ENCODE peak calls at places on chromosome 19, in four cellular contexts. One of them, this sample, is unnamed.

GRCh38 chr19:18349524-18350128 is 9.2 kb downstream of the PGPEP1 start:
- DNase-seq in thoracic aorta: no peak
- DNase-seq in body of pancreas: peak; percentile 67
- DNase-seq in psoas muscle: peak; percentile 60
- DNase-seq in this sample: peak; percentile 67

GRCh38 chr19:35549174-35549788 is 3.9 kb downstream of the TMEM147 start:
- DNase-seq in body of pancreas: peak; percentile 78
- DNase-seq in psoas muscle: no peak
- DNase-seq in thoracic aorta: no peak
- DNase-seq in this sample: peak; percentile 39

GRCh38 chr19:17306285-17306714 is 628 bp downstream of the MRPL34 start:
- DNase-seq in thoracic aorta: no peak
- DNase-seq in psoas muscle: no peak
- DNase-seq in body of pancreas: no peak
- DNase-seq in this sample: no peak

GRCh38 chr19:47448360-47448727 is 23.3 kb downstream of the SLC8A2 start:
- DNase-seq in thoracic aorta: no peak
- DNase-seq in psoas muscle: no peak
- DNase-seq in body of pancreas: no peak
- DNase-seq in this sample: no peak

GRCh38 chr19:55253264-55253663 is 5.6 kb downstream of the PPP6R1 start:
- DNase-seq in body of pancreas: no peak
- DNase-seq in thoracic aorta: no peak
- DNase-seq in psoas muscle: no peak
- DNase-seq in this sample: no peak

GRCh38 chr19:17332677-17333581 is 1.7 kb downstream of the ANO8 start:
- DNase-seq in psoas muscle: no peak
- DNase-seq in thoracic aorta: no peak
- DNase-seq in body of pancreas: peak; percentile 27
- DNase-seq in this sample: peak; percentile 85

GRCh38 chr19:22263121-22263520 is 23.1 kb upstream of the ZNF729 start:
- DNase-seq in thoracic aorta: no peak
- DNase-seq in psoas muscle: no peak
- DNase-seq in body of pancreas: no peak
- DNase-seq in this sample: no peak

GRCh38 chr19:18415177-18415867 is 3.9 kb upstream of the SSBP4 start:
- DNase-seq in psoas muscle: peak; percentile 78
- DNase-seq in body of pancreas: no peak
- DNase-seq in thoracic aorta: no peak
- DNase-seq in this sample: peak; percentile 83

GRCh38 chr19:16369664-16370576 is 45.3 kb downstream of the KLF2 start:
- DNase-seq in psoas muscle: no peak
- DNase-seq in body of pancreas: no peak
- DNase-seq in thoracic aorta: no peak
- DNase-seq in this sample: no peak

GRCh38 chr19:45200614-45201013 is 22.0 kb downstream of the BLOC1S3 start:
- DNase-seq in thoracic aorta: no peak
- DNase-seq in body of pancreas: peak; percentile 31
- DNase-seq in psoas muscle: no peak
- DNase-seq in this sample: peak; percentile 73

GRCh38 chr19:55488986-55489710 is 912 bp downstream of the SSC5D start:
- DNase-seq in psoas muscle: no peak
- DNase-seq in thoracic aorta: no peak
- DNase-seq in body of pancreas: no peak
- DNase-seq in this sample: no peak

GRCh38 chr19:39407644-39408391 is 1.2 kb downstream of the ZFP36 start:
- DNase-seq in body of pancreas: peak; percentile 73
- DNase-seq in thoracic aorta: no peak
- DNase-seq in psoas muscle: peak; percentile 51
- DNase-seq in this sample: no peak

GRCh38 chr19:34173145-34173956 is 1.0 kb downstream of the LSM14A start:
- DNase-seq in body of pancreas: peak; percentile 44
- DNase-seq in thoracic aorta: no peak
- DNase-seq in psoas muscle: peak; percentile 34
- DNase-seq in this sample: peak; percentile 51

GRCh38 chr19:6475321-6476108 is 6.1 kb downstream of the DENND1C start:
- DNase-seq in psoas muscle: peak; percentile 24
- DNase-seq in body of pancreas: peak; percentile 34
- DNase-seq in thoracic aorta: no peak
- DNase-seq in this sample: no peak

DNA sequence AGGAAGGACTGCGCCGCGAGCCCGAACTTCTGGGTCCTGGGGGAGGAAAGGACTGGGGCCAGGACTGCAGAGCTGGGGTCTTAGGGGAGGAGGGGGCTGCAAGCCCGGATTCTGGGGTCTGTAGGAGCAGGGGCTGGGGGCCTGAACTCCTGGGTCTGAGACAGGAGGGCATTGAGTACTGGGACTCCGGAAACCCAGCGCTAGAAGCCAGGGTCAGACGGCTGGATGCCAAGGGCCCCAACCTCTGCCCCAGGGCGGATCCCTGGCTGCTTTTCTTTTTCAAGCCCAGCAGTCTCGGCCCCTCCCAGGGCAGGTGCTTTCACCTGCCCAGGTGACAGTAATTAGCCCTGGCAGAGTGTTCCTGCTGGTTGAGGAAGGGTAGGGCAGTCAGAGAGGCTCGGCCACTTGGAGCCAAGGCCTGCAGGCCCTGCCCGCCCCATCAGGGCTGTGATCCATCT is 2.3 kb downstream of the MYH14 start:
- DNase-seq in body of pancreas: peak; percentile 77
- DNase-seq in thoracic aorta: no peak
- DNase-seq in psoas muscle: no peak
- DNase-seq in this sample: no peak
- TF ChIP-seq CTCF in body of pancreas: no peak
- TF ChIP-seq CTCF in thoracic aorta: no peak
- TF ChIP-seq CTCF in psoas muscle: no peak
- TF ChIP-seq CTCF in this sample: no peak

GRCh38 chr19:7730286-7731217 is 1.4 kb downstream of the CLEC4G start:
- DNase-seq in psoas muscle: no peak
- DNase-seq in body of pancreas: no peak
- DNase-seq in thoracic aorta: no peak
- DNase-seq in this sample: no peak
- H3K27me3 ChIP-seq in psoas muscle: peaks cover 19% of the 10 kb centered on the region
- H3K27me3 ChIP-seq in body of pancreas: peaks cover 11% of the 10 kb centered on the region
- H3K27me3 ChIP-seq in thoracic aorta: no peaks in the 10 kb centered on the region
- H3K27me3 ChIP-seq in this sample: no peaks in the 10 kb centered on the region

GRCh38 chr19:58217607-58218391 is 10.9 kb upstream of the ZNF544 start:
- DNase-seq in psoas muscle: no peak
- DNase-seq in thoracic aorta: no peak
- DNase-seq in body of pancreas: no peak
- DNase-seq in this sample: no peak

GRCh38 chr19:58217069-58217481 is 11.6 kb upstream of the ZNF544 start:
- DNase-seq in thoracic aorta: no peak
- DNase-seq in psoas muscle: no peak
- DNase-seq in body of pancreas: no peak
- DNase-seq in this sample: peak; percentile 87

GRCh38 chr19:58213075-58213369 is 15.7 kb upstream of the ZNF544 start:
- DNase-seq in body of pancreas: no peak
- DNase-seq in psoas muscle: no peak
- DNase-seq in thoracic aorta: no peak
- DNase-seq in this sample: no peak

GRCh38 chr19:58218899-58219298 is 9.8 kb upstream of the ZNF544 start:
- DNase-seq in thoracic aorta: no peak
- DNase-seq in body of pancreas: no peak
- DNase-seq in psoas muscle: no peak
- DNase-seq in this sample: peak; percentile 42
- TF ChIP-seq CTCF in thoracic aorta: no peak
- TF ChIP-seq CTCF in body of pancreas: no peak
- TF ChIP-seq CTCF in psoas muscle: no peak
- TF ChIP-seq CTCF in this sample: no peak

GRCh38 chr19:7788933-7789323 is 25.9 kb downstream of the CLEC4M start:
- DNase-seq in body of pancreas: no peak
- DNase-seq in thoracic aorta: no peak
- DNase-seq in psoas muscle: no peak
- DNase-seq in this sample: no peak
- H3K27me3 ChIP-seq in body of pancreas: peaks cover 18% of the 10 kb centered on the region
- H3K27me3 ChIP-seq in thoracic aorta: no peaks in the 10 kb centered on the region
- H3K27me3 ChIP-seq in psoas muscle: peaks cover 4% of the 10 kb centered on the region
- H3K27me3 ChIP-seq in this sample: no peaks in the 10 kb centered on the region

GRCh38 chr19:907183-907853 is 5.7 kb downstream of the R3HDM4 start:
- DNase-seq in psoas muscle: peak; percentile 23
- DNase-seq in thoracic aorta: no peak
- DNase-seq in body of pancreas: no peak
- DNase-seq in this sample: no peak
- TF ChIP-seq CTCF in psoas muscle: no peak
- TF ChIP-seq CTCF in thoracic aorta: no peak
- TF ChIP-seq CTCF in body of pancreas: no peak
- TF ChIP-seq CTCF in this sample: no peak

GRCh38 chr19:5396963-5397362 is 56.4 kb upstream of the PTPRS start:
- DNase-seq in thoracic aorta: no peak
- DNase-seq in psoas muscle: no peak
- DNase-seq in body of pancreas: no peak
- DNase-seq in this sample: no peak
- H3K27me3 ChIP-seq in thoracic aorta: no peaks in the 10 kb centered on the region
- H3K27me3 ChIP-seq in psoas muscle: peaks cover 21% of the 10 kb centered on the region
- H3K27me3 ChIP-seq in body of pancreas: peaks cover 26% of the 10 kb centered on the region
- H3K27me3 ChIP-seq in this sample: no peaks in the 10 kb centered on the region

GRCh38 chr19:11073568-11073967 is 15.7 kb upstream of the LDLR start:
- DNase-seq in thoracic aorta: no peak
- DNase-seq in psoas muscle: no peak
- DNase-seq in body of pancreas: no peak
- DNase-seq in this sample: no peak

GRCh38 chr19:11069451-11070009 is 19.7 kb upstream of the LDLR start:
- DNase-seq in thoracic aorta: no peak
- DNase-seq in body of pancreas: no peak
- DNase-seq in psoas muscle: no peak
- DNase-seq in this sample: no peak

GRCh38 chr19:11067356-11068113 is 21.7 kb upstream of the LDLR start:
- DNase-seq in body of pancreas: no peak
- DNase-seq in psoas muscle: no peak
- DNase-seq in thoracic aorta: no peak
- DNase-seq in this sample: no peak

GRCh38 chr19:11066326-11066725 is 22.9 kb upstream of the LDLR start:
- DNase-seq in thoracic aorta: no peak
- DNase-seq in psoas muscle: no peak
- DNase-seq in body of pancreas: peak; percentile 37
- DNase-seq in this sample: no peak

DNA sequence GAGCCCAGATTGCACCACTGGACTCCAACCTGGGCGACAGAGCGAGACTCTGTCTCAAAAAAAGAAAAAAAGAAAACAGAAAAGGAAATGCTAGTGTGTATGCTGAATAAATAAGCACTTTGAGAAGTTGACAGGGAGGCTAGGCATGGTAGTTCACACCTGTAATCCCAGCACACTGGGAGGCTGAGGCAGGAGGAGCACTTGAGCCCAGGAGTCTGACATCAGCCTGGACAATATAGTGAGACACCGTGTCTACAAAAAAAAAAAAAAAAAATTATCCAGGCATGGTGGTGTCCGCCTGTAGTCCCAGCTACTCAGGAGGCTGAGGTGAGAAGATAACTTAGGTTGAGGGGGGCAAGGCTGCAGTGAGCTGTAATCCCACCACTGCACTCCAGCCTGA is 19.1 kb upstream of the LDLR start:
- DNase-seq in body of pancreas: no peak
- DNase-seq in psoas muscle: no peak
- DNase-seq in thoracic aorta: no peak
- DNase-seq in this sample: no peak
- TF ChIP-seq CTCF in body of pancreas: no peak
- TF ChIP-seq CTCF in psoas muscle: no peak
- TF ChIP-seq CTCF in thoracic aorta: no peak
- TF ChIP-seq CTCF in this sample: no peak

GRCh38 chr19:42172261-42172660 is 40.0 kb upstream of the POU2F2 start:
- DNase-seq in body of pancreas: peak; percentile 29
- DNase-seq in thoracic aorta: no peak
- DNase-seq in psoas muscle: no peak
- DNase-seq in this sample: no peak
- H3K27me3 ChIP-seq in body of pancreas: peaks cover 8% of the 10 kb centered on the region
- H3K27me3 ChIP-seq in thoracic aorta: no peaks in the 10 kb centered on the region
- H3K27me3 ChIP-seq in psoas muscle: peaks cover 19% of the 10 kb centered on the region
- H3K27me3 ChIP-seq in this sample: no peaks in the 10 kb centered on the region

DNA sequence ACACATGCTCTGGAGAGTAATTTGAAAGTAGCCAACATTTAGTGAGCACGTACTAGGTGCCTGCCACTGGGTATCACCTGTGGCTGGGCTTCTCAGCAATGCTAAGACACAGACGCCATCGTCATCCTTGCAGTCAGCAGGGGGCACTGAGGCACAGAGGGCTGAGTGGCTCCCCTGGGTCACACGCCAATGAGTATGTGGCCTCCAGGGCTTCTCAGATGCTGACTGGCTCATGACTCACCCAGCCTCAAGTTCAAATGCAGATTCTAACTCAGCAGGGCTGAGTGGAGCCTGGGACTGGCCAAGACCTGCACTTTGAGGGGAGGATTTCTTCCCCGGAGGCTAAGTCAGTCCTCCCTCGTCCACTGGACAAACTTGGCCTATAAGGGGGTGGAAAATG is 115.1 kb upstream of the CACNA1A start:
- DNase-seq in thoracic aorta: no peak
- DNase-seq in body of pancreas: no peak
- DNase-seq in psoas muscle: peak; percentile 14
- DNase-seq in this sample: no peak
- TF ChIP-seq CTCF in thoracic aorta: no peak
- TF ChIP-seq CTCF in body of pancreas: no peak
- TF ChIP-seq CTCF in psoas muscle: no peak
- TF ChIP-seq CTCF in this sample: no peak